ENCODE peak calls at places on chromosomes 3 and 15, in nine cellular contexts. One of them, this sample, is unnamed.

GRCh38 chr3:171809513-171810277 is 588 bp downstream of the PLD1 start:
- DNase-seq in upper lobe of right lung: peak; percentile 88
- DNase-seq in endothelial cell of umbilical vein: peak; percentile 85
- DNase-seq in astrocyte: peak; percentile 91
- DNase-seq in adrenal gland: no peak
- DNase-seq in lung: no peak
- DNase-seq in testis: peak; percentile 78
- DNase-seq in A549: peak; percentile 77
- DNase-seq in H1: peak; percentile 31
- DNase-seq in this sample: peak; percentile 87

GRCh38 chr3:14391033-14391432 is 11.4 kb upstream of the SLC6A6 start:
- DNase-seq in lung: no peak
- DNase-seq in testis: no peak
- DNase-seq in H1: no peak
- DNase-seq in adrenal gland: peak; percentile 87
- DNase-seq in astrocyte: peak; percentile 71
- DNase-seq in A549: peak; percentile 70
- DNase-seq in upper lobe of right lung: no peak
- DNase-seq in endothelial cell of umbilical vein: no peak
- DNase-seq in this sample: no peak

GRCh38 chr15:34214135-34214534 is 4.2 kb upstream of the KATNBL1 start:
- DNase-seq in H1: peak; percentile 46
- DNase-seq in A549: no peak
- DNase-seq in upper lobe of right lung: no peak
- DNase-seq in adrenal gland: no peak
- DNase-seq in testis: no peak
- DNase-seq in astrocyte: no peak
- DNase-seq in endothelial cell of umbilical vein: no peak
- DNase-seq in lung: no peak
- DNase-seq in this sample: no peak

GRCh38 chr15:37007301-37007700 is 93.0 kb downstream of the MEIS2 start:
- DNase-seq in A549: no peak
- DNase-seq in endothelial cell of umbilical vein: no peak
- DNase-seq in astrocyte: no peak
- DNase-seq in testis: no peak
- DNase-seq in H1: no peak
- DNase-seq in adrenal gland: no peak
- DNase-seq in upper lobe of right lung: no peak
- DNase-seq in lung: no peak
- DNase-seq in this sample: no peak

GRCh38 chr3:60240558-60240957 is 1010.7 kb downstream of the FHIT start:
- DNase-seq in adrenal gland: no peak
- DNase-seq in lung: no peak
- DNase-seq in testis: no peak
- DNase-seq in upper lobe of right lung: no peak
- DNase-seq in astrocyte: no peak
- DNase-seq in H1: no peak
- DNase-seq in A549: no peak
- DNase-seq in endothelial cell of umbilical vein: no peak
- DNase-seq in this sample: no peak

GRCh38 chr3:160401301-160402095 is 2.0 kb downstream of the SMC4 start:
- DNase-seq in endothelial cell of umbilical vein: peak; percentile 81
- DNase-seq in adrenal gland: no peak
- DNase-seq in testis: peak; percentile 83
- DNase-seq in H1: no peak
- DNase-seq in upper lobe of right lung: no peak
- DNase-seq in A549: peak; percentile 52
- DNase-seq in astrocyte: peak; percentile 78
- DNase-seq in lung: no peak
- DNase-seq in this sample: peak; percentile 41

GRCh38 chr15:56772868-56773639 is 39.7 kb upstream of the ZNF280D start:
- DNase-seq in adrenal gland: no peak
- DNase-seq in upper lobe of right lung: no peak
- DNase-seq in H1: no peak
- DNase-seq in A549: peak; percentile 42
- DNase-seq in lung: no peak
- DNase-seq in astrocyte: peak; percentile 46
- DNase-seq in testis: no peak
- DNase-seq in endothelial cell of umbilical vein: no peak
- DNase-seq in this sample: no peak

GRCh38 chr15:40948706-40949473 is 4.4 kb upstream of the CHAC1 start:
- DNase-seq in lung: no peak
- DNase-seq in endothelial cell of umbilical vein: no peak
- DNase-seq in adrenal gland: no peak
- DNase-seq in H1: no peak
- DNase-seq in upper lobe of right lung: no peak
- DNase-seq in A549: no peak
- DNase-seq in testis: no peak
- DNase-seq in astrocyte: no peak
- DNase-seq in this sample: no peak

GRCh38 chr3:120348065-120348980 is 831 bp downstream of the LRRC58 start:
- DNase-seq in adrenal gland: no peak
- DNase-seq in upper lobe of right lung: no peak
- DNase-seq in endothelial cell of umbilical vein: peak; percentile 36
- DNase-seq in lung: no peak
- DNase-seq in H1: peak; percentile 46
- DNase-seq in testis: no peak
- DNase-seq in astrocyte: no peak
- DNase-seq in A549: no peak
- DNase-seq in this sample: no peak

GRCh38 chr3:180690061-180690460 is 10.8 kb upstream of the CCDC39 start:
- DNase-seq in lung: no peak
- DNase-seq in adrenal gland: no peak
- DNase-seq in astrocyte: no peak
- DNase-seq in A549: no peak
- DNase-seq in endothelial cell of umbilical vein: no peak
- DNase-seq in testis: no peak
- DNase-seq in H1: no peak
- DNase-seq in upper lobe of right lung: no peak
- DNase-seq in this sample: no peak

GRCh38 chr3:44104668-44105321 is 136.9 kb upstream of the TOPAZ1 start:
- DNase-seq in testis: no peak
- DNase-seq in A549: peak; percentile 38
- DNase-seq in adrenal gland: no peak
- DNase-seq in astrocyte: peak; percentile 67
- DNase-seq in H1: no peak
- DNase-seq in endothelial cell of umbilical vein: no peak
- DNase-seq in lung: no peak
- DNase-seq in upper lobe of right lung: no peak
- DNase-seq in this sample: peak; percentile 5

GRCh38 chr15:101240364-101240763 is 11.5 kb downstream of the CHSY1 start:
- DNase-seq in upper lobe of right lung: no peak
- DNase-seq in H1: no peak
- DNase-seq in testis: no peak
- DNase-seq in A549: no peak
- DNase-seq in lung: no peak
- DNase-seq in endothelial cell of umbilical vein: no peak
- DNase-seq in adrenal gland: no peak
- DNase-seq in astrocyte: peak; percentile 83
- DNase-seq in this sample: no peak
- H3K4me1 ChIP-seq in upper lobe of right lung: peaks cover 70% of the 10 kb centered on the region
- H3K4me1 ChIP-seq in H1: peaks cover 10% of the 10 kb centered on the region
- H3K4me1 ChIP-seq in testis: peaks cover 49% of the 10 kb centered on the region
- H3K4me1 ChIP-seq in A549: no peaks in the 10 kb centered on the region
- H3K4me1 ChIP-seq in lung: peaks cover 14% of the 10 kb centered on the region
- H3K4me1 ChIP-seq in endothelial cell of umbilical vein: peaks cover 27% of the 10 kb centered on the region
- H3K4me1 ChIP-seq in adrenal gland: peaks cover 7% of the 10 kb centered on the region
- H3K4me1 ChIP-seq in astrocyte: peaks cover 31% of the 10 kb centered on the region
- H3K4me1 ChIP-seq in this sample: peaks cover 36% of the 10 kb centered on the region

DNA sequence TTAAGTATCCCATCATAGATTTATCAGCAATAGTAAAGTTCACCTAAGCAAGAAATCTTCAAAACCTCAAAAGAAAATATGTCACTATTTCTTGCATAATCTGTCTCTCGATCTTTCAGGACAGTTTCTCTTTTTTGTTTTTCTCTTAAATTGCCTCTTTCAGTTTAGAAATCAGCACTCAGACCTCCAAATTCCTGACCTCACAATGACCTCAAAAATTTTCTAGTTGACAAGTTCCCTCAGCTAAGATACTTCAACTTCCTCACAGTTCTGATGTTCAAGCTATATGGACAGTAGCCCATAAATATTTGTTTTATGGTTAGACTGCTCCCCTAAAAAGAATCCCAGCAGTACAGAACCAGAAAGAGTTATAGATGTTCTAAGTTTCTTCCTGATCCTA is 24.1 kb downstream of the SLC24A5 start:
- DNase-seq in testis: no peak
- DNase-seq in upper lobe of right lung: no peak
- DNase-seq in adrenal gland: no peak
- DNase-seq in endothelial cell of umbilical vein: no peak
- DNase-seq in A549: no peak
- DNase-seq in astrocyte: peak; percentile 32
- DNase-seq in lung: no peak
- DNase-seq in H1: no peak
- DNase-seq in this sample: peak; percentile 8
- H3K27ac ChIP-seq in testis: no peak overlapping the region
- H3K27ac ChIP-seq in upper lobe of right lung: no peak overlapping the region
- H3K27ac ChIP-seq in adrenal gland: no peak overlapping the region
- H3K27ac ChIP-seq in endothelial cell of umbilical vein: peak overlapping the region; percentile 18
- H3K27ac ChIP-seq in A549: no peak overlapping the region
- H3K27ac ChIP-seq in astrocyte: no peak overlapping the region
- H3K27ac ChIP-seq in lung: no peak overlapping the region
- H3K27ac ChIP-seq in H1: no peak overlapping the region
- H3K27ac ChIP-seq in this sample: no peak overlapping the region

GRCh38 chr15:51841401-51842040 is 12.1 kb downstream of the TMOD3 start:
- DNase-seq in lung: no peak
- DNase-seq in testis: no peak
- DNase-seq in adrenal gland: no peak
- DNase-seq in endothelial cell of umbilical vein: peak; percentile 59
- DNase-seq in A549: no peak
- DNase-seq in astrocyte: no peak
- DNase-seq in upper lobe of right lung: peak; percentile 66
- DNase-seq in H1: no peak
- DNase-seq in this sample: no peak
- H3K4me1 ChIP-seq in lung: peaks cover 52% of the 10 kb centered on the region
- H3K4me1 ChIP-seq in testis: peaks cover 14% of the 10 kb centered on the region
- H3K4me1 ChIP-seq in adrenal gland: peaks cover 16% of the 10 kb centered on the region
- H3K4me1 ChIP-seq in endothelial cell of umbilical vein: peaks cover 80% of the 10 kb centered on the region
- H3K4me1 ChIP-seq in A549: peaks cover 92% of the 10 kb centered on the region
- H3K4me1 ChIP-seq in astrocyte: peaks cover 44% of the 10 kb centered on the region
- H3K4me1 ChIP-seq in upper lobe of right lung: peaks cover 89% of the 10 kb centered on the region
- H3K4me1 ChIP-seq in H1: no peaks in the 10 kb centered on the region
- H3K4me1 ChIP-seq in this sample: peaks cover 42% of the 10 kb centered on the region

GRCh38 chr3:194879126-194879887 is 193.6 kb downstream of the FAM43A start:
- DNase-seq in H1: no peak
- DNase-seq in A549: no peak
- DNase-seq in upper lobe of right lung: no peak
- DNase-seq in lung: no peak
- DNase-seq in astrocyte: no peak
- DNase-seq in testis: no peak
- DNase-seq in endothelial cell of umbilical vein: peak; percentile 19
- DNase-seq in adrenal gland: peak; percentile 29
- DNase-seq in this sample: no peak
- H3K27ac ChIP-seq in H1: no peak overlapping the region
- H3K27ac ChIP-seq in A549: no peak overlapping the region
- H3K27ac ChIP-seq in upper lobe of right lung: no peak overlapping the region
- H3K27ac ChIP-seq in lung: peak overlapping the region; percentile 30
- H3K27ac ChIP-seq in astrocyte: no peak overlapping the region
- H3K27ac ChIP-seq in testis: no peak overlapping the region
- H3K27ac ChIP-seq in endothelial cell of umbilical vein: peak overlapping the region; percentile 54
- H3K27ac ChIP-seq in adrenal gland: no peak overlapping the region
- H3K27ac ChIP-seq in this sample: no peak overlapping the region

GRCh38 chr15:74541494-74542191 is 623 bp downstream of the ARID3B start:
- DNase-seq in A549: no peak
- DNase-seq in endothelial cell of umbilical vein: peak; percentile 68
- DNase-seq in upper lobe of right lung: peak; percentile 66
- DNase-seq in H1: no peak
- DNase-seq in testis: peak; percentile 32
- DNase-seq in adrenal gland: peak; percentile 44
- DNase-seq in astrocyte: peak; percentile 37
- DNase-seq in lung: peak; percentile 38
- DNase-seq in this sample: peak; percentile 22
- H3K4me1 ChIP-seq in A549: peaks cover 29% of the 10 kb centered on the region
- H3K4me1 ChIP-seq in endothelial cell of umbilical vein: peaks cover 22% of the 10 kb centered on the region
- H3K4me1 ChIP-seq in upper lobe of right lung: peaks cover 37% of the 10 kb centered on the region
- H3K4me1 ChIP-seq in H1: peaks cover 9% of the 10 kb centered on the region
- H3K4me1 ChIP-seq in testis: peaks cover 29% of the 10 kb centered on the region
- H3K4me1 ChIP-seq in adrenal gland: peaks cover 11% of the 10 kb centered on the region
- H3K4me1 ChIP-seq in astrocyte: peaks cover 19% of the 10 kb centered on the region
- H3K4me1 ChIP-seq in lung: peaks cover 11% of the 10 kb centered on the region
- H3K4me1 ChIP-seq in this sample: peaks cover 29% of the 10 kb centered on the region

DNA sequence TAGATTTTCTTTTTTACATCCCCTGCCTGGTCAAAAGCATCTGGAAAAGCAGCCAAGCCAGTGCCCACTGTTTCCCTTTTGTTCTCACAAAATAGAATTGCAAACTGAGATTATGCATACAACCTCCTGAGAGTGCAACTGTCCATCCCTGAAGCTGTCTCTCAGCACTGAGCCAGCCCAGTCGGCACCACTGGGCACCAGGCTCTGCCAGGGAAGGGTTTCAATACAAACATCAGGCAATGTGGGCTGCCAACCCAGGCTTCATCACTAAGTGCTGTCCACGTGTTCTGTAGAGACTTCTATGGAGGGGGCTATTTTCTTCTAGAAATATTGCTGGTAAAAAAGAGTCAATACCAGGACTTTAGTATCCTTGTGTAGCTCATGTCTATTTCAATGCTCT is 356.3 kb upstream of the TBL1XR1 start:
- DNase-seq in lung: no peak
- DNase-seq in A549: no peak
- DNase-seq in astrocyte: no peak
- DNase-seq in testis: no peak
- DNase-seq in adrenal gland: no peak
- DNase-seq in endothelial cell of umbilical vein: no peak
- DNase-seq in H1: no peak
- DNase-seq in upper lobe of right lung: no peak
- DNase-seq in this sample: no peak
- H3K27ac ChIP-seq in lung: no peak overlapping the region
- H3K27ac ChIP-seq in A549: no peak overlapping the region
- H3K27ac ChIP-seq in astrocyte: no peak overlapping the region
- H3K27ac ChIP-seq in testis: no peak overlapping the region
- H3K27ac ChIP-seq in adrenal gland: no peak overlapping the region
- H3K27ac ChIP-seq in endothelial cell of umbilical vein: no peak overlapping the region
- H3K27ac ChIP-seq in H1: no peak overlapping the region
- H3K27ac ChIP-seq in upper lobe of right lung: no peak overlapping the region
- H3K27ac ChIP-seq in this sample: no peak overlapping the region

DNA sequence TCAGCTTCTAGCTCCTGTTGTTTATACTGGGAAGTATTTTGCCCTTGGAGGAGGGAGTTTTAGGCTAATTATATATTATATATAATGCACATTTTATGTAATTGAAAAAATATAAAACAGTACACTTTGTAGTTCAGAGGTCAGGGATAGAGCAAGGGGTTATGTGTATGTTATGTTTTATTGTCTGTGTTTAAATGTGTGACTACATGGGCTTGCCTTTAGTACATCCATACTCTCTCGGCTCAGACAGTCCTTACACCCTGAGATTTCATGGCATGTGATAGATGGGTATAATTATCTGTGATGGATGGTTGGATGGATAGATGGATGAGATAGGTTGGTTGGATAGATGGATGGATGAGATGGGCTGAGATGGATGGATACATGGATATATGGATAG is 17.4 kb upstream of the ST3GAL6 start:
- DNase-seq in endothelial cell of umbilical vein: no peak
- DNase-seq in lung: no peak
- DNase-seq in A549: no peak
- DNase-seq in H1: no peak
- DNase-seq in adrenal gland: no peak
- DNase-seq in testis: no peak
- DNase-seq in upper lobe of right lung: no peak
- DNase-seq in astrocyte: no peak
- DNase-seq in this sample: no peak
- H3K4me1 ChIP-seq in endothelial cell of umbilical vein: peaks cover 25% of the 10 kb centered on the region
- H3K4me1 ChIP-seq in lung: peaks cover 19% of the 10 kb centered on the region
- H3K4me1 ChIP-seq in A549: peaks cover 22% of the 10 kb centered on the region
- H3K4me1 ChIP-seq in H1: no peaks in the 10 kb centered on the region
- H3K4me1 ChIP-seq in adrenal gland: no peaks in the 10 kb centered on the region
- H3K4me1 ChIP-seq in testis: no peaks in the 10 kb centered on the region
- H3K4me1 ChIP-seq in upper lobe of right lung: no peaks in the 10 kb centered on the region
- H3K4me1 ChIP-seq in astrocyte: peaks cover 5% of the 10 kb centered on the region
- H3K4me1 ChIP-seq in this sample: peaks cover 72% of the 10 kb centered on the region